ENCODE peak calls at places on chromosomes 4 and X, in ten cellular contexts. One of them, this sample, is unnamed.

GRCh38 chrX:87338510-87338909 is 179.1 kb upstream of the KLHL4 start:
- DNase-seq in nephron progenitor cell: no peak
- DNase-seq in posterior vena cava: no peak
- DNase-seq in iPS DF 19.7: no peak
- DNase-seq in AG08396: no peak
- DNase-seq in ovary: no peak
- DNase-seq in COLO829: peak; percentile 5
- DNase-seq in NCI-H2029: no peak
- DNase-seq in stimulated activated CD8-positive, alpha-beta memory T cell treated with anti-CD3 and anti-CD28 coated beads, Interleukin-7, amount 100 ng/mL, for 4 hours: no peak
- DNase-seq in skeletal muscle cell: no peak
- DNase-seq in this sample: no peak

GRCh38 chr4:87529187-87529586 is at the start of gene SPARCL1:
- DNase-seq in skeletal muscle cell: no peak
- DNase-seq in posterior vena cava: no peak
- DNase-seq in stimulated activated CD8-positive, alpha-beta memory T cell treated with anti-CD3 and anti-CD28 coated beads, Interleukin-7, amount 100 ng/mL, for 4 hours: no peak
- DNase-seq in ovary: peak; percentile 46
- DNase-seq in COLO829: no peak
- DNase-seq in AG08396: no peak
- DNase-seq in NCI-H2029: no peak
- DNase-seq in iPS DF 19.7: no peak
- DNase-seq in nephron progenitor cell: no peak
- DNase-seq in this sample: no peak

GRCh38 chr4:40057540-40058091 is 966 bp downstream of the N4BP2 start:
- DNase-seq in skeletal muscle cell: peak; percentile 90
- DNase-seq in iPS DF 19.7: no peak
- DNase-seq in AG08396: peak; percentile 94
- DNase-seq in COLO829: peak; percentile 89
- DNase-seq in stimulated activated CD8-positive, alpha-beta memory T cell treated with anti-CD3 and anti-CD28 coated beads, Interleukin-7, amount 100 ng/mL, for 4 hours: peak; percentile 36
- DNase-seq in ovary: peak; percentile 68
- DNase-seq in nephron progenitor cell: peak; percentile 44
- DNase-seq in NCI-H2029: peak; percentile 92
- DNase-seq in posterior vena cava: no peak
- DNase-seq in this sample: peak; percentile 30

GRCh38 chrX:40104649-40105015 is 6.9 kb upstream of the BCOR start:
- DNase-seq in iPS DF 19.7: no peak
- DNase-seq in NCI-H2029: no peak
- DNase-seq in AG08396: peak; percentile 70
- DNase-seq in ovary: no peak
- DNase-seq in COLO829: no peak
- DNase-seq in skeletal muscle cell: no peak
- DNase-seq in posterior vena cava: peak; percentile 90
- DNase-seq in nephron progenitor cell: no peak
- DNase-seq in stimulated activated CD8-positive, alpha-beta memory T cell treated with anti-CD3 and anti-CD28 coated beads, Interleukin-7, amount 100 ng/mL, for 4 hours: no peak
- DNase-seq in this sample: no peak

GRCh38 chrX:8728932-8729331 is 3.0 kb downstream of the ANOS1 start:
- DNase-seq in stimulated activated CD8-positive, alpha-beta memory T cell treated with anti-CD3 and anti-CD28 coated beads, Interleukin-7, amount 100 ng/mL, for 4 hours: no peak
- DNase-seq in NCI-H2029: no peak
- DNase-seq in posterior vena cava: no peak
- DNase-seq in AG08396: no peak
- DNase-seq in nephron progenitor cell: no peak
- DNase-seq in COLO829: no peak
- DNase-seq in ovary: no peak
- DNase-seq in skeletal muscle cell: no peak
- DNase-seq in iPS DF 19.7: no peak
- DNase-seq in this sample: no peak

GRCh38 chr4:126790633-126791032 is 842.1 kb upstream of the INTU start:
- DNase-seq in ovary: no peak
- DNase-seq in iPS DF 19.7: no peak
- DNase-seq in NCI-H2029: no peak
- DNase-seq in posterior vena cava: no peak
- DNase-seq in nephron progenitor cell: no peak
- DNase-seq in AG08396: peak; percentile 33
- DNase-seq in stimulated activated CD8-positive, alpha-beta memory T cell treated with anti-CD3 and anti-CD28 coated beads, Interleukin-7, amount 100 ng/mL, for 4 hours: no peak
- DNase-seq in COLO829: no peak
- DNase-seq in skeletal muscle cell: no peak
- DNase-seq in this sample: no peak

GRCh38 chrX:135170877-135171519 is at the start of gene CT55:
- DNase-seq in iPS DF 19.7: no peak
- DNase-seq in ovary: no peak
- DNase-seq in COLO829: peak; percentile 2
- DNase-seq in stimulated activated CD8-positive, alpha-beta memory T cell treated with anti-CD3 and anti-CD28 coated beads, Interleukin-7, amount 100 ng/mL, for 4 hours: no peak
- DNase-seq in AG08396: no peak
- DNase-seq in nephron progenitor cell: no peak
- DNase-seq in NCI-H2029: no peak
- DNase-seq in posterior vena cava: no peak
- DNase-seq in skeletal muscle cell: no peak
- DNase-seq in this sample: no peak

GRCh38 chr4:110821186-110821585 is 198.3 kb upstream of the PITX2 start:
- DNase-seq in AG08396: no peak
- DNase-seq in posterior vena cava: no peak
- DNase-seq in iPS DF 19.7: no peak
- DNase-seq in COLO829: no peak
- DNase-seq in NCI-H2029: no peak
- DNase-seq in nephron progenitor cell: no peak
- DNase-seq in ovary: no peak
- DNase-seq in stimulated activated CD8-positive, alpha-beta memory T cell treated with anti-CD3 and anti-CD28 coated beads, Interleukin-7, amount 100 ng/mL, for 4 hours: no peak
- DNase-seq in skeletal muscle cell: no peak
- DNase-seq in this sample: no peak

GRCh38 chr4:145679991-145680455 is at the start of gene C4orf51:
- DNase-seq in iPS DF 19.7: no peak
- DNase-seq in stimulated activated CD8-positive, alpha-beta memory T cell treated with anti-CD3 and anti-CD28 coated beads, Interleukin-7, amount 100 ng/mL, for 4 hours: no peak
- DNase-seq in nephron progenitor cell: no peak
- DNase-seq in skeletal muscle cell: peak; percentile 15
- DNase-seq in AG08396: peak; percentile 50
- DNase-seq in posterior vena cava: no peak
- DNase-seq in ovary: no peak
- DNase-seq in NCI-H2029: no peak
- DNase-seq in COLO829: peak; percentile 35
- DNase-seq in this sample: no peak

GRCh38 chr4:127832585-127832984 is 48.1 kb upstream of the PLK4 start:
- DNase-seq in iPS DF 19.7: no peak
- DNase-seq in skeletal muscle cell: no peak
- DNase-seq in COLO829: no peak
- DNase-seq in posterior vena cava: no peak
- DNase-seq in stimulated activated CD8-positive, alpha-beta memory T cell treated with anti-CD3 and anti-CD28 coated beads, Interleukin-7, amount 100 ng/mL, for 4 hours: no peak
- DNase-seq in ovary: no peak
- DNase-seq in nephron progenitor cell: no peak
- DNase-seq in AG08396: no peak
- DNase-seq in NCI-H2029: no peak
- DNase-seq in this sample: no peak

GRCh38 chrX:11770320-11770719 is 12.3 kb downstream of the MSL3 start:
- DNase-seq in posterior vena cava: no peak
- DNase-seq in NCI-H2029: peak; percentile 8
- DNase-seq in stimulated activated CD8-positive, alpha-beta memory T cell treated with anti-CD3 and anti-CD28 coated beads, Interleukin-7, amount 100 ng/mL, for 4 hours: no peak
- DNase-seq in COLO829: peak; percentile 52
- DNase-seq in AG08396: peak; percentile 63
- DNase-seq in skeletal muscle cell: no peak
- DNase-seq in ovary: peak; percentile 31
- DNase-seq in nephron progenitor cell: peak; percentile 15
- DNase-seq in iPS DF 19.7: no peak
- DNase-seq in this sample: no peak

GRCh38 chr4:165502919-165503907 is 124.4 kb downstream of the CPE start:
- DNase-seq in AG08396: no peak
- DNase-seq in COLO829: no peak
- DNase-seq in posterior vena cava: no peak
- DNase-seq in stimulated activated CD8-positive, alpha-beta memory T cell treated with anti-CD3 and anti-CD28 coated beads, Interleukin-7, amount 100 ng/mL, for 4 hours: no peak
- DNase-seq in nephron progenitor cell: no peak
- DNase-seq in iPS DF 19.7: no peak
- DNase-seq in ovary: no peak
- DNase-seq in skeletal muscle cell: no peak
- DNase-seq in NCI-H2029: no peak
- DNase-seq in this sample: no peak

GRCh38 chr4:41143721-41144379 is 70.5 kb downstream of the APBB2 start:
- DNase-seq in NCI-H2029: no peak
- DNase-seq in ovary: no peak
- DNase-seq in AG08396: no peak
- DNase-seq in COLO829: no peak
- DNase-seq in posterior vena cava: no peak
- DNase-seq in stimulated activated CD8-positive, alpha-beta memory T cell treated with anti-CD3 and anti-CD28 coated beads, Interleukin-7, amount 100 ng/mL, for 4 hours: no peak
- DNase-seq in iPS DF 19.7: no peak
- DNase-seq in nephron progenitor cell: no peak
- DNase-seq in skeletal muscle cell: no peak
- DNase-seq in this sample: no peak

GRCh38 chrX:49726966-49727365 is 31.2 kb upstream of the PAGE1 start:
- DNase-seq in iPS DF 19.7: no peak
- DNase-seq in nephron progenitor cell: no peak
- DNase-seq in NCI-H2029: no peak
- DNase-seq in skeletal muscle cell: no peak
- DNase-seq in ovary: no peak
- DNase-seq in posterior vena cava: no peak
- DNase-seq in AG08396: no peak
- DNase-seq in stimulated activated CD8-positive, alpha-beta memory T cell treated with anti-CD3 and anti-CD28 coated beads, Interleukin-7, amount 100 ng/mL, for 4 hours: no peak
- DNase-seq in COLO829: no peak
- DNase-seq in this sample: no peak

GRCh38 chr4:38674206-38675144 is 10.5 kb downstream of the KLF3 start:
- DNase-seq in skeletal muscle cell: no peak
- DNase-seq in iPS DF 19.7: no peak
- DNase-seq in posterior vena cava: no peak
- DNase-seq in ovary: no peak
- DNase-seq in stimulated activated CD8-positive, alpha-beta memory T cell treated with anti-CD3 and anti-CD28 coated beads, Interleukin-7, amount 100 ng/mL, for 4 hours: no peak
- DNase-seq in nephron progenitor cell: peak; percentile 40
- DNase-seq in NCI-H2029: no peak
- DNase-seq in AG08396: no peak
- DNase-seq in COLO829: no peak
- DNase-seq in this sample: no peak

GRCh38 chr4:1196421-1197183 is 24.2 kb upstream of the SPON2 start:
- DNase-seq in COLO829: no peak
- DNase-seq in ovary: peak; percentile 23
- DNase-seq in skeletal muscle cell: no peak
- DNase-seq in NCI-H2029: no peak
- DNase-seq in iPS DF 19.7: no peak
- DNase-seq in stimulated activated CD8-positive, alpha-beta memory T cell treated with anti-CD3 and anti-CD28 coated beads, Interleukin-7, amount 100 ng/mL, for 4 hours: no peak
- DNase-seq in nephron progenitor cell: no peak
- DNase-seq in posterior vena cava: peak; percentile 68
- DNase-seq in AG08396: no peak
- DNase-seq in this sample: no peak

GRCh38 chr4:108700358-108700757 is 50.0 kb downstream of the OSTC start:
- DNase-seq in COLO829: no peak
- DNase-seq in stimulated activated CD8-positive, alpha-beta memory T cell treated with anti-CD3 and anti-CD28 coated beads, Interleukin-7, amount 100 ng/mL, for 4 hours: no peak
- DNase-seq in ovary: no peak
- DNase-seq in nephron progenitor cell: no peak
- DNase-seq in posterior vena cava: no peak
- DNase-seq in iPS DF 19.7: no peak
- DNase-seq in NCI-H2029: no peak
- DNase-seq in AG08396: no peak
- DNase-seq in skeletal muscle cell: peak; percentile 34
- DNase-seq in this sample: no peak

GRCh38 chr4:122577808-122578781 is 42.8 kb downstream of the IL21 start:
- DNase-seq in ovary: no peak
- DNase-seq in stimulated activated CD8-positive, alpha-beta memory T cell treated with anti-CD3 and anti-CD28 coated beads, Interleukin-7, amount 100 ng/mL, for 4 hours: peak; percentile 17
- DNase-seq in posterior vena cava: no peak
- DNase-seq in COLO829: peak; percentile 74
- DNase-seq in nephron progenitor cell: peak; percentile 51
- DNase-seq in iPS DF 19.7: no peak
- DNase-seq in skeletal muscle cell: no peak
- DNase-seq in AG08396: peak; percentile 39
- DNase-seq in NCI-H2029: no peak
- DNase-seq in this sample: no peak

GRCh38 chr4:124803641-124804040 is 91.1 kb upstream of the ANKRD50 start:
- DNase-seq in AG08396: peak; percentile 3
- DNase-seq in nephron progenitor cell: no peak
- DNase-seq in NCI-H2029: no peak
- DNase-seq in stimulated activated CD8-positive, alpha-beta memory T cell treated with anti-CD3 and anti-CD28 coated beads, Interleukin-7, amount 100 ng/mL, for 4 hours: no peak
- DNase-seq in COLO829: no peak
- DNase-seq in ovary: no peak
- DNase-seq in skeletal muscle cell: peak; percentile 16
- DNase-seq in posterior vena cava: no peak
- DNase-seq in iPS DF 19.7: no peak
- DNase-seq in this sample: no peak

GRCh38 chr4:114606240-114606639 is 7.6 kb downstream of the UGT8 start:
- DNase-seq in iPS DF 19.7: peak; percentile 81
- DNase-seq in skeletal muscle cell: no peak
- DNase-seq in nephron progenitor cell: no peak
- DNase-seq in stimulated activated CD8-positive, alpha-beta memory T cell treated with anti-CD3 and anti-CD28 coated beads, Interleukin-7, amount 100 ng/mL, for 4 hours: no peak
- DNase-seq in NCI-H2029: peak; percentile 67
- DNase-seq in ovary: no peak
- DNase-seq in posterior vena cava: no peak
- DNase-seq in AG08396: no peak
- DNase-seq in COLO829: no peak
- DNase-seq in this sample: no peak

GRCh38 chr4:157803441-157804168 is 369.2 kb downstream of the GASK1B start:
- DNase-seq in skeletal muscle cell: no peak
- DNase-seq in iPS DF 19.7: no peak
- DNase-seq in COLO829: no peak
- DNase-seq in posterior vena cava: no peak
- DNase-seq in ovary: no peak
- DNase-seq in NCI-H2029: no peak
- DNase-seq in stimulated activated CD8-positive, alpha-beta memory T cell treated with anti-CD3 and anti-CD28 coated beads, Interleukin-7, amount 100 ng/mL, for 4 hours: no peak
- DNase-seq in nephron progenitor cell: no peak
- DNase-seq in AG08396: no peak
- DNase-seq in this sample: no peak

GRCh38 chr4:139552506-139552905 is 3.5 kb downstream of the SETD7 start:
- DNase-seq in iPS DF 19.7: no peak
- DNase-seq in AG08396: no peak
- DNase-seq in nephron progenitor cell: no peak
- DNase-seq in stimulated activated CD8-positive, alpha-beta memory T cell treated with anti-CD3 and anti-CD28 coated beads, Interleukin-7, amount 100 ng/mL, for 4 hours: no peak
- DNase-seq in skeletal muscle cell: no peak
- DNase-seq in NCI-H2029: no peak
- DNase-seq in posterior vena cava: no peak
- DNase-seq in ovary: no peak
- DNase-seq in COLO829: no peak
- DNase-seq in this sample: no peak

GRCh38 chrX:3176439-3176820 is 135.2 kb downstream of the ARSF start:
- DNase-seq in NCI-H2029: no peak
- DNase-seq in ovary: no peak
- DNase-seq in COLO829: no peak
- DNase-seq in AG08396: peak; percentile 3
- DNase-seq in nephron progenitor cell: no peak
- DNase-seq in iPS DF 19.7: no peak
- DNase-seq in posterior vena cava: no peak
- DNase-seq in stimulated activated CD8-positive, alpha-beta memory T cell treated with anti-CD3 and anti-CD28 coated beads, Interleukin-7, amount 100 ng/mL, for 4 hours: no peak
- DNase-seq in skeletal muscle cell: no peak
- DNase-seq in this sample: no peak

GRCh38 chr4:7831330-7831729 is 108.3 kb downstream of the AFAP1 start:
- DNase-seq in NCI-H2029: no peak
- DNase-seq in stimulated activated CD8-positive, alpha-beta memory T cell treated with anti-CD3 and anti-CD28 coated beads, Interleukin-7, amount 100 ng/mL, for 4 hours: no peak
- DNase-seq in COLO829: no peak
- DNase-seq in AG08396: peak; percentile 37
- DNase-seq in posterior vena cava: no peak
- DNase-seq in ovary: no peak
- DNase-seq in skeletal muscle cell: peak; percentile 81
- DNase-seq in iPS DF 19.7: no peak
- DNase-seq in nephron progenitor cell: no peak
- DNase-seq in this sample: no peak

GRCh38 chr4:102165584-102165983 is 179.7 kb downstream of the SLC39A8 start:
- DNase-seq in NCI-H2029: no peak
- DNase-seq in nephron progenitor cell: no peak
- DNase-seq in COLO829: no peak
- DNase-seq in skeletal muscle cell: no peak
- DNase-seq in iPS DF 19.7: no peak
- DNase-seq in posterior vena cava: no peak
- DNase-seq in AG08396: no peak
- DNase-seq in stimulated activated CD8-positive, alpha-beta memory T cell treated with anti-CD3 and anti-CD28 coated beads, Interleukin-7, amount 100 ng/mL, for 4 hours: no peak
- DNase-seq in ovary: no peak
- DNase-seq in this sample: no peak

GRCh38 chr4:169271692-169272007 is 894 bp upstream of the SH3RF1 start:
- DNase-seq in ovary: no peak
- DNase-seq in nephron progenitor cell: no peak
- DNase-seq in stimulated activated CD8-positive, alpha-beta memory T cell treated with anti-CD3 and anti-CD28 coated beads, Interleukin-7, amount 100 ng/mL, for 4 hours: no peak
- DNase-seq in skeletal muscle cell: no peak
- DNase-seq in iPS DF 19.7: no peak
- DNase-seq in posterior vena cava: no peak
- DNase-seq in AG08396: no peak
- DNase-seq in COLO829: no peak
- DNase-seq in NCI-H2029: no peak
- DNase-seq in this sample: no peak

GRCh38 chr4:80180743-80181142 is 16.6 kb upstream of the PRDM8 start:
- DNase-seq in ovary: no peak
- DNase-seq in AG08396: no peak
- DNase-seq in skeletal muscle cell: no peak
- DNase-seq in posterior vena cava: no peak
- DNase-seq in nephron progenitor cell: no peak
- DNase-seq in NCI-H2029: no peak
- DNase-seq in COLO829: no peak
- DNase-seq in stimulated activated CD8-positive, alpha-beta memory T cell treated with anti-CD3 and anti-CD28 coated beads, Interleukin-7, amount 100 ng/mL, for 4 hours: no peak
- DNase-seq in iPS DF 19.7: no peak
- DNase-seq in this sample: no peak

GRCh38 chrX:2447484-2447883 is 53.3 kb downstream of the DHRSX start:
- DNase-seq in skeletal muscle cell: no peak
- DNase-seq in COLO829: no peak
- DNase-seq in posterior vena cava: no peak
- DNase-seq in ovary: no peak
- DNase-seq in AG08396: no peak
- DNase-seq in NCI-H2029: no peak
- DNase-seq in stimulated activated CD8-positive, alpha-beta memory T cell treated with anti-CD3 and anti-CD28 coated beads, Interleukin-7, amount 100 ng/mL, for 4 hours: no peak
- DNase-seq in nephron progenitor cell: no peak
- DNase-seq in iPS DF 19.7: no peak
- DNase-seq in this sample: no peak

This sample was measured in NT2/D1.